ENCODE peak calls at places on chromosomes 16 and 17, in four cellular contexts. One of them, this sample, is unnamed.
A peak's percentile ranks its signal among the peaks of the same experiment; 100 is the strongest.

GRCh38 chr16:87834668-87835473 is 34.4 kb downstream of the SLC7A5 start:
- DNase-seq in K562: peak; percentile 39
- DNase-seq in SK-N-SH: peak; percentile 87
- DNase-seq in GM12878: no peak
- DNase-seq in this sample: no peak

GRCh38 chr17:64423881-64424280 is 25.0 kb upstream of the MILR1 start:
- DNase-seq in K562: no peak
- DNase-seq in SK-N-SH: no peak
- DNase-seq in GM12878: no peak
- DNase-seq in this sample: no peak

GRCh38 chr16:11233727-11234376 is 22.2 kb downstream of the SOCS1 start:
- DNase-seq in GM12878: no peak
- DNase-seq in K562: peak; percentile 73
- DNase-seq in SK-N-SH: no peak
- DNase-seq in this sample: peak; percentile 40

GRCh38 chr16:78372302-78372701 is 272.8 kb downstream of the WWOX start:
- DNase-seq in SK-N-SH: no peak
- DNase-seq in GM12878: no peak
- DNase-seq in K562: no peak
- DNase-seq in this sample: no peak

GRCh38 chr16:1610841-1611653 is 825 bp downstream of the IFT140 start:
- DNase-seq in SK-N-SH: no peak
- DNase-seq in GM12878: no peak
- DNase-seq in K562: peak; percentile 20
- DNase-seq in this sample: no peak

GRCh38 chr17:8117980-8118768 is at the start of gene ALOXE3:
- DNase-seq in K562: peak; percentile 41
- DNase-seq in SK-N-SH: peak; percentile 72
- DNase-seq in GM12878: no peak
- DNase-seq in this sample: peak; percentile 42

GRCh38 chr17:39579318-39580081 is 28.2 kb downstream of the NEUROD2 start:
- DNase-seq in SK-N-SH: no peak
- DNase-seq in GM12878: no peak
- DNase-seq in K562: no peak
- DNase-seq in this sample: peak; percentile 69

GRCh38 chr17:48113201-48113676 is 5.7 kb downstream of the SNX11 start:
- DNase-seq in K562: no peak
- DNase-seq in SK-N-SH: no peak
- DNase-seq in GM12878: peak; percentile 71
- DNase-seq in this sample: no peak

GRCh38 chr16:63983401-63983800 is 1138.5 kb downstream of the CDH11 start:
- DNase-seq in GM12878: no peak
- DNase-seq in SK-N-SH: no peak
- DNase-seq in K562: no peak
- DNase-seq in this sample: no peak

GRCh38 chr17:8964801-8965393 is 610 bp downstream of the PIK3R5 start:
- DNase-seq in K562: no peak
- DNase-seq in SK-N-SH: no peak
- DNase-seq in GM12878: no peak
- DNase-seq in this sample: no peak

DNA sequence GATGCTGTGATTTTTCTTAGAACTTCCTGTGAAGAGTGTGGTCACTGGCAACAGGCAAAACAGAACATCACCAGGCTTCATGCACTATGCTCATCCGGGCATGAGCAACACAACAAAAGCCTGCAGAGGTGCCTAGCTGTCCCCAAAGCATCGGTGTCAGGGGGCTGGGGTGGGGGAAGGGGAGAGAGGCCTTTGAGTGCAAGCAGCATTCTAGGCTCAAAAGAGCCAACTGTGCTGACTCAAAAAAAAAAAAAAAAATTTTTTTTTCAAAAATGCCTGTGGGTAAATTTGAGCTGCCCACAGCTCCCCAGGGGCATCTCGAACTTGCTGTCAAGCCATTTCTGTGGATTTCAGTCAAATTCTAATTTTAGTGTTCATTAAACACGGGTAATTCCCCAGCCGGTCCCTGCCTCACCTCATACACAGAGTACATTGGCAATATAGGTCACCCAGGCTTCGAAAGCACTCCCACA is 194.6 kb upstream of the DYNLRB2 start:
- DNase-seq in GM12878: peak; percentile 60
- DNase-seq in K562: no peak
- DNase-seq in SK-N-SH: no peak
- DNase-seq in this sample: no peak
- TF ChIP-seq USF2 in GM12878: no peak
- TF ChIP-seq USF2 in K562: no peak
- TF ChIP-seq USF2 in SK-N-SH: no peak
- TF ChIP-seq USF2 in this sample: no peak

GRCh38 chr16:85894266-85894665 is 4.7 kb upstream of the IRF8 start:
- DNase-seq in K562: no peak
- DNase-seq in GM12878: no peak
- DNase-seq in SK-N-SH: no peak
- DNase-seq in this sample: peak; percentile 37
- TF ChIP-seq CTCF in K562: no peak
- TF ChIP-seq CTCF in GM12878: peak; percentile 35
- TF ChIP-seq CTCF in SK-N-SH: no peak
- TF ChIP-seq CTCF in this sample: no peak

GRCh38 chr17:58338454-58338841 is 9.9 kb upstream of the TSPOAP1 start:
- DNase-seq in K562: no peak
- DNase-seq in SK-N-SH: no peak
- DNase-seq in GM12878: no peak
- DNase-seq in this sample: no peak

GRCh38 chr17:58338907-58339774 is 10.5 kb upstream of the TSPOAP1 start:
- DNase-seq in K562: peak; percentile 93
- DNase-seq in SK-N-SH: peak; percentile 79
- DNase-seq in GM12878: peak; percentile 87
- DNase-seq in this sample: peak; percentile 78

GRCh38 chr17:58341861-58342475 is 10.0 kb downstream of the SUPT4H1 start:
- DNase-seq in GM12878: no peak
- DNase-seq in SK-N-SH: no peak
- DNase-seq in K562: no peak
- DNase-seq in this sample: no peak

GRCh38 chr17:58340623-58340876 is 11.5 kb downstream of the SUPT4H1 start:
- DNase-seq in GM12878: no peak
- DNase-seq in SK-N-SH: no peak
- DNase-seq in K562: no peak
- DNase-seq in this sample: no peak

DNA sequence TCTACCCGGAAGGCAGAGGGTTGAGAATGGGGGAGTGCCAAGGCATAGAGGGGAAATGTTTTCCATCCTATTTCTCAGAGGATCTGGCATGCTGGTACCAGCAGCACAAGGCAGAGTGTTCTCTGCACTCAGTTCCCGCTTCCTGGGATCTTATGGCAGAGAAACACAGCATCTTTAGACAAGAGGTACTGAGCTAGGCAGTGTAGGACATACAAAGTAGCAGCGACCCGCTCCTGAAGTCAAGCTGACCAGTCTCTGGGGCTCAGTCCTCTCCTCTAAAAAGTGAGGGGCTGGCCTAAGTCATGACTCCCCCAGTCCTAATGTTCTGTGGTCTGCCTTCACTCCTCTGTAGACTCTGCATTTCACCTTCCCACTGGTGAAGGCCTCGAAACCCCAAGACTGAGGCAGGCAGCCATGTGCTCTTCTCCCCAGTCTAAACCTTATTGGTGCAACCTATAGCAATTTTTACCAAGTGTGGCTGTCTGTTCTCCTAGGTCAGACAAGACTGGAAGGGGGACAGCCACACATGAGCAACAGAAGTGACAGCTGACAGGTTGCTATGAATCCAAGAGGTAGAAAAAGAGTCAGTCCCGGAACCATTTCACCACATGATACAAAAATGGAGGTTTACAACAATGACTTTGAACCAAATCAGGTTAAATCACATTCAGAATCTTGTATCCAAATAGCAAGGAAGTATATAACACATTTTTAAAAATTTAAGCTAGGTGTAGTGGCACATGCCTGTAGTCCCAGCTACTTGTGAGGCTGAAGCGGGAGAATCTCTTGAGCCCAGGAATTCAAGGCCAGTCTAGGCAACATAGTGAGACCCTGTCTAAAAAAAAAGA is 11.4 kb upstream of the TSPOAP1 start:
- DNase-seq in K562: no peak
- DNase-seq in SK-N-SH: peak; percentile 4
- DNase-seq in GM12878: no peak
- DNase-seq in this sample: peak; percentile 3
- TF ChIP-seq USF1 in K562: no peak
- TF ChIP-seq USF1 in SK-N-SH: no peak
- TF ChIP-seq USF1 in GM12878: no peak
- TF ChIP-seq USF1 in this sample: no peak

GRCh38 chr16:8346291-8346690 is 244.0 kb downstream of the TMEM114 start:
- DNase-seq in K562: peak; percentile 16
- DNase-seq in GM12878: no peak
- DNase-seq in SK-N-SH: no peak
- DNase-seq in this sample: no peak
- TF ChIP-seq USF2 in K562: no peak
- TF ChIP-seq USF2 in GM12878: no peak
- TF ChIP-seq USF2 in SK-N-SH: no peak
- TF ChIP-seq USF2 in this sample: no peak

This sample was measured in WTC11.